ENCODE peak calls at places on chromosomes 3 and 15, in nine cellular contexts. N is hepatic stellate cell; K is left ventricle myocardium inferior; B is activated CD4-positive, alpha-beta T cell treated with anti-CD3 and anti-CD28 coated beads, Interleukin-2, amount 10 ng/mL, durations not matched to agents 7 days and 5 days; L is anterior cingulate cortex; I is globus pallidus; A is astrocyte of the spinal cord; E is stimulated activated CD4-positive, alpha-beta T cell treated with anti-CD3 and anti-CD28 coated beads, Interleukin-12 subunit alpha, Interleukin-12 subunit beta, amount 100 ng/mL, for 4 hours; Q is GDM1. G is an unnamed sample.
A peak's percentile ranks its signal among the peaks of the same experiment; 100 is the strongest.

GRCh38 chr3:126546549-126547239 is 12.0 kb downstream of the C3orf22 start:
- DNase-seq in N (no peak), K (no peak), B (no peak), L (no peak), I (no peak), A (no peak), E (no peak), Q (no peak), G (no peak)

GRCh38 chr15:81419304-81419943 is 45.4 kb upstream of the TMC3 start:
- DNase-seq in N (no peak), K (no peak), B (no peak), L (no peak), I (no peak), A (peak; percentile 86), E (no peak), Q (no peak), G (no peak)

GRCh38 chr15:31489801-31490646 is 163.4 kb downstream of the KLF13 start:
- DNase-seq in N (peak; percentile 85), K (no peak), B (peak; percentile 55), L (no peak), I (peak; percentile 25), A (peak; percentile 49), E (no peak), Q (peak; percentile 44), G (peak; percentile 32)

GRCh38 chr15:51585953-51586352 is 36.6 kb downstream of the DMXL2 start:
- DNase-seq in N (no peak), K (no peak), B (no peak), L (no peak), I (peak; percentile 1), A (no peak), E (no peak), Q (no peak), G (no peak)

GRCh38 chr3:89032331-89033063 is 74.9 kb upstream of the EPHA3 start:
- DNase-seq in N (no peak), K (no peak), B (no peak), L (no peak), I (no peak), A (no peak), E (no peak), Q (no peak), G (no peak)

GRCh38 chr15:19973718-19974117 is 567.9 kb downstream of the GOLGA6L6 start:
- DNase-seq in N (no peak), K (no peak), B (no peak), L (no peak), I (no peak), A (no peak), E (no peak), Q (peak; percentile 67), G (no peak)

GRCh38 chr15:41935566-41936020 is 36.8 kb downstream of the EHD4 start:
- DNase-seq in N (no peak), K (no peak), B (no peak), L (no peak), I (no peak), A (no peak), E (no peak), Q (no peak), G (no peak)

GRCh38 chr15:39300451-39301153 is 280.3 kb upstream of the THBS1 start:
- DNase-seq in N (no peak), K (no peak), B (no peak), L (no peak), I (no peak), A (peak; percentile 62), E (no peak), Q (no peak), G (no peak)

GRCh38 chr3:23600178-23600577 is 205.6 kb upstream of the UBE2E1 start:
- DNase-seq in N (peak; percentile 61), K (no peak), B (no peak), L (no peak), I (no peak), A (peak; percentile 85), E (no peak), Q (no peak), G (no peak)

GRCh38 chr3:66010348-66011097 is 28.2 kb downstream of the MAGI1 start:
- DNase-seq in N (no peak), K (no peak), B (no peak), L (no peak), I (no peak), A (no peak), E (no peak), Q (no peak), G (no peak)

GRCh38 chr15:74763416-74763815 is 14.8 kb downstream of the CYP1A2 start:
- DNase-seq in N (no peak), K (no peak), B (no peak), L (no peak), I (no peak), A (no peak), E (no peak), Q (no peak), G (no peak)

GRCh38 chr3:7545334-7545733 is 684.4 kb downstream of the GRM7 start:
- DNase-seq in N (no peak), K (no peak), B (no peak), L (no peak), I (no peak), A (no peak), E (no peak), Q (no peak), G (no peak)

GRCh38 chr15:64854041-64854440 is 12.3 kb downstream of the PLEKHO2 start:
- DNase-seq in N (no peak), K (no peak), B (no peak), L (no peak), I (no peak), A (peak; percentile 29), E (no peak), Q (no peak), G (no peak)

GRCh38 chr15:22981336-22981840 is 1.2 kb upstream of the CYFIP1 start:
- DNase-seq in N (no peak), K (no peak), B (no peak), L (no peak), I (no peak), A (no peak), E (no peak), Q (no peak), G (no peak)

GRCh38 chr15:71669688-71670087 is 140.7 kb upstream of the NR2E3 start:
- DNase-seq in N (no peak), K (no peak), B (no peak), L (no peak), I (no peak), A (no peak), E (no peak), Q (no peak), G (no peak)

GRCh38 chr3:127050733-127051132 is 67.8 kb downstream of the PLXNA1 start:
- DNase-seq in N (no peak), K (no peak), B (no peak), L (no peak), I (no peak), A (no peak), E (no peak), Q (no peak), G (no peak)

GRCh38 chr3:157533298-157533870 is 30.2 kb upstream of the VEPH1 start:
- DNase-seq in N (peak; percentile 52), K (no peak), B (no peak), L (no peak), I (no peak), A (peak; percentile 86), E (no peak), Q (no peak), G (no peak)

GRCh38 chr15:64009798-64010241 is 36.5 kb downstream of the DAPK2 start:
- DNase-seq in N (no peak), K (no peak), B (peak; percentile 52), L (no peak), I (no peak), A (peak; percentile 25), E (no peak), Q (no peak), G (no peak)

GRCh38 chr3:72669224-72669623 is 179.0 kb downstream of the SHQ1 start:
- DNase-seq in N (no peak), K (no peak), B (no peak), L (no peak), I (no peak), A (no peak), E (no peak), Q (no peak), G (no peak)

GRCh38 chr3:13025090-13025489 is 48.1 kb downstream of the IQSEC1 start:
- DNase-seq in N (peak; percentile 88), K (peak; percentile 37), B (no peak), L (no peak), I (peak; percentile 66), A (peak; percentile 73), E (no peak), Q (no peak), G (no peak)

GRCh38 chr15:46354443-46354842 is 719.6 kb downstream of the SQOR start:
- DNase-seq in N (no peak), K (no peak), B (no peak), L (no peak), I (no peak), A (no peak), E (no peak), Q (no peak), G (no peak)

GRCh38 chr3:122245513-122246174 is 62.2 kb downstream of the CASR start:
- DNase-seq in N (peak; percentile 17), K (no peak), B (no peak), L (no peak), I (no peak), A (peak; percentile 6), E (no peak), Q (no peak), G (no peak)

GRCh38 chr3:167450195-167450594 is 23.6 kb downstream of the SERPINI2 start:
- DNase-seq in N (no peak), K (no peak), B (no peak), L (no peak), I (no peak), A (no peak), E (no peak), Q (no peak), G (no peak)

G was measured in neural crest cell.